ENCODE peak calls at places on chromosomes 16 and 17, in seven cellular contexts. B is A549; X is testis; P is heart right ventricle; S is Caco-2; K is effector memory CD4-positive, alpha-beta T cell; Y is T-helper 17 cell. W is an unnamed sample. For H3K9me3, the result is how much of the 10 kb centered on the place peaks cover.

GRCh38 chr16:84569382-84569987 is 48.4 kb downstream of the COTL1 start:
- DNase-seq in B (no peak), X (no peak), P (no peak), S (peak), K (no peak), Y (no peak), W (no peak)

GRCh38 chr16:58723109-58723508 is 11.0 kb downstream of the GOT2 start:
- DNase-seq in B (no peak), X (no peak), P (no peak), S (no peak), K (no peak), Y (no peak), W (no peak)

GRCh38 chr17:64357191-64357981 is 33.3 kb downstream of the PECAM1 start:
- DNase-seq in B (no peak), X (no peak), P (peak), S (no peak), K (no peak), Y (no peak), W (no peak)

GRCh38 chr17:44254696-44255095 is 13.2 kb downstream of the SLC4A1 start:
- DNase-seq in B (no peak), X (no peak), P (no peak), S (no peak), K (no peak), Y (no peak), W (no peak)

GRCh38 chr17:70924776-70925175 is 755.4 kb downstream of the KCNJ2 start:
- DNase-seq in B (no peak), X (no peak), P (no peak), S (no peak), K (no peak), Y (no peak), W (no peak)

GRCh38 chr16:11914759-11915643 is 755 bp downstream of the GSPT1 start:
- DNase-seq in B (no peak), X (peak), P (peak), S (peak), K (peak), Y (peak), W (no peak)

GRCh38 chr16:24853830-24854229 is 8.1 kb downstream of the SLC5A11 start:
- DNase-seq in B (peak), X (peak), P (peak), S (no peak), K (no peak), Y (no peak), W (no peak)

GRCh38 chr17:48241131-48241591 is 133.6 kb downstream of the SNX11 start:
- DNase-seq in B (peak), X (no peak), P (peak), S (no peak), K (no peak), Y (no peak), W (no peak)

GRCh38 chr16:51382215-51382614 is 231.1 kb upstream of the SALL1 start:
- DNase-seq in B (no peak), X (no peak), P (no peak), S (no peak), K (no peak), Y (no peak), W (no peak)

GRCh38 chr16:1212616-1213194 is 12.4 kb downstream of the TPSG1 start:
- DNase-seq in B (no peak), X (no peak), P (no peak), S (no peak), K (no peak), Y (no peak), W (no peak)

GRCh38 chr16:1678500-1679098 is 520 bp downstream of the JPT2 start:
- DNase-seq in B (peak), X (peak), P (peak), S (peak), K (peak), Y (peak), W (no peak)

GRCh38 chr17:48307814-48308411 is 122.1 kb downstream of the SKAP1 start:
- DNase-seq in B (peak), X (peak), P (peak), S (peak), K (peak), Y (peak), W (peak)

GRCh38 chr17:77924757-77925336 is 33.7 kb upstream of the TNRC6C start:
- DNase-seq in B (no peak), X (peak), P (peak), S (no peak), K (no peak), Y (no peak), W (peak)

GRCh38 chr16:4506450-4506849 is 30.3 kb downstream of the HMOX2 start:
- DNase-seq in B (peak), X (peak), P (no peak), S (peak), K (peak), Y (peak), W (peak)

GRCh38 chr16:70018254-70018653 is 67.1 kb downstream of the CLEC18A start:
- DNase-seq in B (peak), X (peak), P (no peak), S (peak), K (peak), Y (peak), W (peak)

GRCh38 chr17:77441130-77441920 is 300.6 kb downstream of the SEC14L1 start:
- DNase-seq in B (no peak), X (no peak), P (no peak), S (no peak), K (peak), Y (peak), W (no peak)

GRCh38 chr17:38440614-38441397 is 12.5 kb downstream of the ARHGAP23 start:
- DNase-seq in B (no peak), X (no peak), P (peak), S (no peak), K (no peak), Y (no peak), W (no peak)

GRCh38 chr17:47131761-47132160 is 57.3 kb downstream of the CDC27 start:
- DNase-seq in B (no peak), X (no peak), P (no peak), S (no peak), K (no peak), Y (no peak), W (no peak)

GRCh38 chr16:82636958-82637357 is 10.2 kb downstream of the CDH13 start:
- DNase-seq in B (no peak), X (no peak), P (no peak), S (no peak), K (no peak), Y (no peak), W (no peak)

GRCh38 chr17:49659983-49660382 is 17.9 kb downstream of the SPOP start:
- DNase-seq in B (no peak), X (no peak), P (no peak), S (no peak), K (no peak), Y (no peak), W (no peak)

GRCh38 chr17:3727041-3727440 is 3.3 kb downstream of the HASPIN start:
- DNase-seq in B (no peak), X (no peak), P (no peak), S (no peak), K (no peak), Y (no peak), W (no peak)

GRCh38 chr16:85662036-85662812 is 26.5 kb downstream of the GINS2 start:
- DNase-seq in B (no peak), X (no peak), P (no peak), S (no peak), K (no peak), Y (no peak), W (no peak)

GRCh38 chr17:72372185-72372584 is 251.4 kb downstream of the SOX9 start:
- DNase-seq in B (no peak), X (no peak), P (no peak), S (no peak), K (no peak), Y (no peak), W (no peak)

GRCh38 chr16:14634389-14634725 is 1.6 kb downstream of the BFAR start:
- DNase-seq in B (no peak), X (no peak), P (no peak), S (no peak), K (no peak), Y (no peak), W (no peak)

GRCh38 chr17:35731932-35732805 is 730 bp downstream of the RASL10B start:
- DNase-seq in B (no peak), X (no peak), P (no peak), S (no peak), K (no peak), Y (no peak), W (no peak)

GRCh38 chr17:41016578-41017215 is 7.8 kb upstream of the KRTAP3-1 start:
- DNase-seq in B (no peak), X (no peak), P (no peak), S (no peak), K (no peak), Y (no peak), W (no peak)

GRCh38 chr17:49003557-49004511 is 6.6 kb downstream of the IGF2BP1 start:
- DNase-seq in B (no peak), X (no peak), P (no peak), S (no peak), K (no peak), Y (no peak), W (no peak)

GRCh38 chr16:85461814-85462404 is 151.2 kb upstream of the GSE1 start:
- DNase-seq in B (no peak), X (peak), P (peak), S (no peak), K (no peak), Y (no peak), W (no peak)

GRCh38 chr16:85695196-85696128 is 6.7 kb upstream of the GINS2 start:
- DNase-seq in B (no peak), X (no peak), P (no peak), S (no peak), K (no peak), Y (no peak), W (no peak)

GRCh38 chr17:48100591-48101011 is 677 bp downstream of the CBX1 start:
- DNase-seq in B (peak), X (peak), P (peak), S (peak), K (no peak), Y (no peak), W (peak)

GRCh38 chr16:35152067-35152627 is 1692.7 kb downstream of the TP53TG3F start:
- DNase-seq in B (no peak), X (no peak), P (no peak), S (no peak), K (no peak), Y (no peak), W (no peak)
- H3K9me3 ChIP-seq in B (under half), X (under half), P (under half), S (under half), K (under half), Y (under half), W (under half)

GRCh38 chr17:16552637-16553045 is 16.4 kb downstream of the ZNF287 start:
- DNase-seq in B (no peak), X (no peak), P (no peak), S (no peak), K (no peak), Y (no peak), W (no peak)

GRCh38 chr17:16551878-16552636 is 16.9 kb downstream of the ZNF287 start:
- DNase-seq in B (no peak), X (no peak), P (no peak), S (no peak), K (no peak), Y (no peak), W (no peak)
- H3K9me3 ChIP-seq in B (half or more), X (under half), P (half or more), S (under half), K (half or more), Y (half or more), W (under half)

GRCh38 chr16:35745821-35746248 is 2286.4 kb downstream of the TP53TG3F start:
- DNase-seq in B (no peak), X (no peak), P (no peak), S (no peak), K (no peak), Y (no peak), W (no peak)
- H3K9me3 ChIP-seq in B (under half), X (under half), P (under half), S (under half), K (under half), Y (under half), W (under half)

GRCh38 chr16:10343124-10343760 is 42.6 kb upstream of the ATF7IP2 start:
- DNase-seq in B (no peak), X (no peak), P (no peak), S (no peak), K (no peak), Y (no peak), W (no peak)
- H3K9me3 ChIP-seq in B (under half), X (under half), P (half or more), S (half or more), K (under half), Y (under half), W (under half)

DNA sequence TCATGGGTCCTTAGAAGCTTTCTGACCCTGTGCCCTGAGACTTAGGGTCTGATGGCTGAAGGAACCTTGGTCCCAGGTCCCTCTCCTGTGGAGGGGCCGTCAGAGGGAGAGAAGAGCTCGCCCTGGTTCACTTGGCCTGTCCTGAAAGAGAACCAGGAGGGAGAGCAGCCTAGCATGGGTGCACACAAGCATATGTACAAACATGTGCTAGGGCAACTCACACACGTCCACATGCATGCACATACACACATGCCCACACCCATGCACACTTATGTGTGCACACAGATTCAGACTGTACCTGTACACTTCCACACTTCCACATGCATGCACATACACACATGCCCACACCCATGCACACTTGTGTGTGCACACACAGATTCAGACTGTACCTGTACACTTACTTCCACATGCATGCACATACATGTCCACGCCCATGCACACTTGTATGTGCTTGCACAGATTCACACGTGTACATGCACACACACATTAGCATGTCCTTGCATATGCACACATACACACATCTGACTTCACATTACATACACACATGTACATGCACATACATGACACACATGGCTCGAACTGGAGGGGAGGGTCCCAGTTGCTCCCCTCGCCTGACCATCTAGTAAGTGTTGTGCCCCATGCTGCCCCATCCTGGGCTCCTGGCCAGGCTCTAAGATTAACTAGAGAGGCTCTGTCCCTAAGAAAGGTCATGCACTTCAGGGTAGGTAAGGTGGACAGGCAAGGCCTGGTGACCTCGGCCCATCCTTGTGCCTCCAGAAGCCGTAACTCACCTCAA is 122.0 kb downstream of the METRNL start:
- DNase-seq in B (no peak), X (peak), P (no peak), S (no peak), K (no peak), Y (peak), W (no peak)
- H3K9me3 ChIP-seq in B (under half), X (under half), P (under half), S (under half), K (under half), Y (under half), W (under half)

GRCh38 chr17:42290577-42290976 is 2.3 kb downstream of the STAT5A start:
- DNase-seq in B (no peak), X (no peak), P (no peak), S (no peak), K (no peak), Y (no peak), W (no peak)

GRCh38 chr17:42288078-42288984 is at the start of gene STAT5A:
- DNase-seq in B (peak), X (peak), P (peak), S (peak), K (peak), Y (peak), W (no peak)

GRCh38 chr17:42287305-42288077 is 807 bp upstream of the STAT5A start:
- DNase-seq in B (no peak), X (peak), P (peak), S (no peak), K (no peak), Y (peak), W (no peak)

GRCh38 chr17:42289863-42290165 is 1.5 kb downstream of the STAT5A start:
- DNase-seq in B (no peak), X (no peak), P (no peak), S (no peak), K (no peak), Y (no peak), W (no peak)

DNA sequence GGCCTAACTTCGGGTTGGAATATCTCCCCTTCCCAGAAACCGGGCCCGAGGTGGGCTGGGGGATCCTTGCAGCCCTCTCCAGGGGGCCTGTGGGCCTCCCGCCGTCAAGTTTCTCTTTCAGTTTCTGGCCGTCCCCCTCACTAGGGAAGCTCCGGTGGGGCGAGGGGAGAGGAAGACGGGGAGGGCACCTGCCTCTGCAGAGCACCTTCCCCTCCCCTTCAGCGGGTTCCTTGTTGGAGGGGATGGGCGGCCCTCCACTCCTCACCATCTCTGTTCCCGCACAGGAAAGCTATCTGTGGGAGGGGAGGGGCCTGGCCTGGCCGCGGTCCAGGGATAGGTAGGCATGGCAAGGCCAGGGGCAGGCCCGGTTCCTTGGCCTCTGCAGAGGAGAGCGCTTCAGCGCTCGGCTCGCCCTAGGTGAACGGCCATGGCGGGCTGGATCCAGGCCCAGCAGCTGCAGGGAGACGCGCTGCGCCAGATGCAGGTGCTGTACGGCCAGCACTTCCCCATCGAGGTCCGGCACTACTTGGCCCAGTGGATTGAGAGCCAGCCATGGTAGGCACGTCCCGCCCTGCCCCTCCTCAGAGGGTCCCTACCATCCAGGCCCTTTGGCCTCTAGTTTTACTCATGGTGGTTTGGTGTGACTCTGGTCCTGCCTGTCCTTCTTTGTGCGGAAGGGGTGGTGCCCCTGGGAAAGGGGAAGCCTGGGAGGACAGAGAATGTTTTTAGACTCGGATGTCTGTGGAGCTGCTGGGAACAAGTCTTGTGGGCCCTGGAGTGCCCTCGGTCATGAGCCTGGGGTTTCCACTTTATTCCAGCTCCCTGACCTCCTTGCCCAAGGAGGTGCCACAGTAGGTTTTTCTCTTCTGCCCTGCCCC is 926 bp downstream of the STAT5A start:
- DNase-seq in B (no peak), X (peak), P (peak), S (no peak), K (peak), Y (no peak), W (no peak)
- H3K9me3 ChIP-seq in B (under half), X (under half), P (under half), S (under half), K (under half), Y (under half), W (under half)

DNA sequence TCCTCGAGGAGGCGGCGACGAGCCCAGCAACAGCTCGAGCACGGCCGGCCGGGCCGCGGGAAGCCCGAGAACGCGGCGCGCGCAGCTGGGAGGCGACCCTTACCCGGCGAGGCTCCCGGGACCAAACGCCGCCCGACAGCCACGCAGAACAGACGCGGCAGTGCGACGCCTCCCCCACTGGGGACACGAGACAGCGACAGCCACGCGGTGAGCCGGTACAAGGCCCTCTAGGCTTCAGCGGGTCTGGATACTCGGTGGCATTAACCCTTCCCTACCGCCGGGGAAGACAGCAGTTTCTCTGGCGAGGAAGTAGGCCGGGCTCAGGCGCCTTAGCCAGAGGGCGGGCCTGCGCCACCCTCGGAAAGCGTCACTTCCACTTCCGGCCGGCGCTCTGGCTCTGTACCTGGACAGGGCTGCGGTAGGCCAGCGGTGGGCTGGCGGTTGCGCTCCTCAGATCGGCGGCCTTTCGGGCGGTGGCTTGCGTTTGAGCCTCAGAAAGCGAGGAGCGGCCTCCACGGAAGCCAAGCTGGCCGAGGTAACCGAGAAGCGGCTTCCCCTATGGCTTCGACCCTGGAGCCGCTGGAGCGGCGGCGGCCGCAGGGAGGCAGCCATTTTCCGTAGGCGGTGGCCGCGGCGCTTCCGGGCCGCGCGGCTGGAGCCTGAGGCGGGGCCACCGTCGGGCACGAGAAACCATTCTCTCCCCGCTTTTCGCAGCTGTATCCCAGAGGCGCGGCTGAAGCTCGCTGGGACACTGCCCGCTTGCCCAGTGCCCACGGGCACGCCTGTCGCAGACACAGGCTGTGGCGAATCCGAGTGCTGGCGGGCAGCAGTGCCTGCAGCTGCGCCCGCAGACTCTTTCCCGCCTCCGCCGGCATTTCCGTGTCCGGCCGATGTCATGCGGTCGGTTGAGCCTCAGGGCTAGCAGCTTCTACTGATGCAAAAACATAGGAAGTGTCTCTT is at the start of the genes TIGD7 and ZNF75A:
- DNase-seq in B (peak), X (peak), P (peak), S (peak), K (peak), Y (peak), W (peak)
- H3K9me3 ChIP-seq in B (half or more), X (under half), P (half or more), S (under half), K (under half), Y (under half), W (under half)